ENCODE peak calls at places on chromosomes 1 and 21, in nine cellular contexts. One of them, this sample, is unnamed.

GRCh38 chr1:185646202-185646683 is 87.9 kb upstream of the HMCN1 start:
- DNase-seq in glutamatergic neuron: no peak
- DNase-seq in cardiac fibroblast: peak
- DNase-seq in T-helper 9 cell: no peak
- DNase-seq in fibroblast of the conjunctiva: peak
- DNase-seq in stimulated activated CD8-positive, alpha-beta memory T cell treated with anti-CD3 and anti-CD28 coated beads, Interleukin-15, amount 100 ng/mL, for 1 hour: no peak
- DNase-seq in left cardiac atrium: peak
- DNase-seq in IMR-90: peak
- DNase-seq in smooth muscle cell of the brain vasculature: peak
- DNase-seq in this sample: peak

GRCh38 chr1:53511933-53512806 is 53.0 kb downstream of the DMRTB1 start:
- DNase-seq in glutamatergic neuron: no peak
- DNase-seq in cardiac fibroblast: peak
- DNase-seq in T-helper 9 cell: no peak
- DNase-seq in fibroblast of the conjunctiva: peak
- DNase-seq in stimulated activated CD8-positive, alpha-beta memory T cell treated with anti-CD3 and anti-CD28 coated beads, Interleukin-15, amount 100 ng/mL, for 1 hour: no peak
- DNase-seq in left cardiac atrium: peak
- DNase-seq in IMR-90: peak
- DNase-seq in smooth muscle cell of the brain vasculature: peak
- DNase-seq in this sample: peak

GRCh38 chr1:171610385-171610784 is 11.7 kb upstream of the MYOCOS start:
- DNase-seq in glutamatergic neuron: no peak
- DNase-seq in cardiac fibroblast: peak
- DNase-seq in T-helper 9 cell: no peak
- DNase-seq in fibroblast of the conjunctiva: no peak
- DNase-seq in stimulated activated CD8-positive, alpha-beta memory T cell treated with anti-CD3 and anti-CD28 coated beads, Interleukin-15, amount 100 ng/mL, for 1 hour: no peak
- DNase-seq in left cardiac atrium: no peak
- DNase-seq in IMR-90: peak
- DNase-seq in smooth muscle cell of the brain vasculature: no peak
- DNase-seq in this sample: peak

GRCh38 chr1:35202048-35202719 is 9.2 kb upstream of the SFPQ start:
- DNase-seq in glutamatergic neuron: peak
- DNase-seq in cardiac fibroblast: peak
- DNase-seq in T-helper 9 cell: peak
- DNase-seq in fibroblast of the conjunctiva: peak
- DNase-seq in stimulated activated CD8-positive, alpha-beta memory T cell treated with anti-CD3 and anti-CD28 coated beads, Interleukin-15, amount 100 ng/mL, for 1 hour: peak
- DNase-seq in left cardiac atrium: peak
- DNase-seq in IMR-90: peak
- DNase-seq in smooth muscle cell of the brain vasculature: peak
- DNase-seq in this sample: peak

GRCh38 chr21:34609951-34610549 is 4.9 kb downstream of the RCAN1 start:
- DNase-seq in glutamatergic neuron: no peak
- DNase-seq in cardiac fibroblast: no peak
- DNase-seq in T-helper 9 cell: no peak
- DNase-seq in fibroblast of the conjunctiva: no peak
- DNase-seq in stimulated activated CD8-positive, alpha-beta memory T cell treated with anti-CD3 and anti-CD28 coated beads, Interleukin-15, amount 100 ng/mL, for 1 hour: no peak
- DNase-seq in left cardiac atrium: no peak
- DNase-seq in IMR-90: no peak
- DNase-seq in smooth muscle cell of the brain vasculature: no peak
- DNase-seq in this sample: no peak

GRCh38 chr1:155272466-155273133 is 704 bp downstream of the CLK2 start:
- DNase-seq in glutamatergic neuron: no peak
- DNase-seq in cardiac fibroblast: peak
- DNase-seq in T-helper 9 cell: no peak
- DNase-seq in fibroblast of the conjunctiva: peak
- DNase-seq in stimulated activated CD8-positive, alpha-beta memory T cell treated with anti-CD3 and anti-CD28 coated beads, Interleukin-15, amount 100 ng/mL, for 1 hour: no peak
- DNase-seq in left cardiac atrium: no peak
- DNase-seq in IMR-90: peak
- DNase-seq in smooth muscle cell of the brain vasculature: no peak
- DNase-seq in this sample: peak

GRCh38 chr1:152479792-152480595 is 30.6 kb upstream of the LCE5A start:
- DNase-seq in glutamatergic neuron: peak
- DNase-seq in cardiac fibroblast: peak
- DNase-seq in T-helper 9 cell: peak
- DNase-seq in fibroblast of the conjunctiva: no peak
- DNase-seq in stimulated activated CD8-positive, alpha-beta memory T cell treated with anti-CD3 and anti-CD28 coated beads, Interleukin-15, amount 100 ng/mL, for 1 hour: peak
- DNase-seq in left cardiac atrium: peak
- DNase-seq in IMR-90: peak
- DNase-seq in smooth muscle cell of the brain vasculature: no peak
- DNase-seq in this sample: no peak

GRCh38 chr1:114033219-114033706 is 54.0 kb downstream of the OLFML3 start:
- DNase-seq in glutamatergic neuron: peak
- DNase-seq in cardiac fibroblast: peak
- DNase-seq in T-helper 9 cell: no peak
- DNase-seq in fibroblast of the conjunctiva: no peak
- DNase-seq in stimulated activated CD8-positive, alpha-beta memory T cell treated with anti-CD3 and anti-CD28 coated beads, Interleukin-15, amount 100 ng/mL, for 1 hour: no peak
- DNase-seq in left cardiac atrium: no peak
- DNase-seq in IMR-90: no peak
- DNase-seq in smooth muscle cell of the brain vasculature: no peak
- DNase-seq in this sample: no peak

GRCh38 chr1:167821969-167822685 is 91.8 kb downstream of the ADCY10 start:
- DNase-seq in glutamatergic neuron: no peak
- DNase-seq in cardiac fibroblast: peak
- DNase-seq in T-helper 9 cell: no peak
- DNase-seq in fibroblast of the conjunctiva: no peak
- DNase-seq in stimulated activated CD8-positive, alpha-beta memory T cell treated with anti-CD3 and anti-CD28 coated beads, Interleukin-15, amount 100 ng/mL, for 1 hour: no peak
- DNase-seq in left cardiac atrium: no peak
- DNase-seq in IMR-90: peak
- DNase-seq in smooth muscle cell of the brain vasculature: no peak
- DNase-seq in this sample: no peak

GRCh38 chr1:224774378-224774777 is 155.1 kb upstream of the DNAH14 start:
- DNase-seq in glutamatergic neuron: no peak
- DNase-seq in cardiac fibroblast: no peak
- DNase-seq in T-helper 9 cell: no peak
- DNase-seq in fibroblast of the conjunctiva: no peak
- DNase-seq in stimulated activated CD8-positive, alpha-beta memory T cell treated with anti-CD3 and anti-CD28 coated beads, Interleukin-15, amount 100 ng/mL, for 1 hour: no peak
- DNase-seq in left cardiac atrium: no peak
- DNase-seq in IMR-90: no peak
- DNase-seq in smooth muscle cell of the brain vasculature: no peak
- DNase-seq in this sample: no peak

GRCh38 chr1:226364129-226364899 is 43.6 kb downstream of the PARP1 start:
- DNase-seq in glutamatergic neuron: no peak
- DNase-seq in cardiac fibroblast: peak
- DNase-seq in T-helper 9 cell: no peak
- DNase-seq in fibroblast of the conjunctiva: no peak
- DNase-seq in stimulated activated CD8-positive, alpha-beta memory T cell treated with anti-CD3 and anti-CD28 coated beads, Interleukin-15, amount 100 ng/mL, for 1 hour: no peak
- DNase-seq in left cardiac atrium: peak
- DNase-seq in IMR-90: peak
- DNase-seq in smooth muscle cell of the brain vasculature: no peak
- DNase-seq in this sample: peak

GRCh38 chr1:116498789-116499628 is 71.8 kb downstream of the CD58 start:
- DNase-seq in glutamatergic neuron: peak
- DNase-seq in cardiac fibroblast: peak
- DNase-seq in T-helper 9 cell: peak
- DNase-seq in fibroblast of the conjunctiva: peak
- DNase-seq in stimulated activated CD8-positive, alpha-beta memory T cell treated with anti-CD3 and anti-CD28 coated beads, Interleukin-15, amount 100 ng/mL, for 1 hour: no peak
- DNase-seq in left cardiac atrium: no peak
- DNase-seq in IMR-90: peak
- DNase-seq in smooth muscle cell of the brain vasculature: peak
- DNase-seq in this sample: peak

GRCh38 chr1:56872597-56872996 is 18.0 kb downstream of the C8A start:
- DNase-seq in glutamatergic neuron: no peak
- DNase-seq in cardiac fibroblast: peak
- DNase-seq in T-helper 9 cell: no peak
- DNase-seq in fibroblast of the conjunctiva: no peak
- DNase-seq in stimulated activated CD8-positive, alpha-beta memory T cell treated with anti-CD3 and anti-CD28 coated beads, Interleukin-15, amount 100 ng/mL, for 1 hour: no peak
- DNase-seq in left cardiac atrium: no peak
- DNase-seq in IMR-90: peak
- DNase-seq in smooth muscle cell of the brain vasculature: no peak
- DNase-seq in this sample: no peak

GRCh38 chr21:43352568-43353281 is 74.2 kb downstream of the SIK1 start:
- DNase-seq in glutamatergic neuron: no peak
- DNase-seq in cardiac fibroblast: peak
- DNase-seq in T-helper 9 cell: no peak
- DNase-seq in fibroblast of the conjunctiva: no peak
- DNase-seq in stimulated activated CD8-positive, alpha-beta memory T cell treated with anti-CD3 and anti-CD28 coated beads, Interleukin-15, amount 100 ng/mL, for 1 hour: no peak
- DNase-seq in left cardiac atrium: no peak
- DNase-seq in IMR-90: no peak
- DNase-seq in smooth muscle cell of the brain vasculature: no peak
- DNase-seq in this sample: no peak

GRCh38 chr21:43701936-43702784 is 16.8 kb upstream of the PDXK start:
- DNase-seq in glutamatergic neuron: no peak
- DNase-seq in cardiac fibroblast: no peak
- DNase-seq in T-helper 9 cell: no peak
- DNase-seq in fibroblast of the conjunctiva: no peak
- DNase-seq in stimulated activated CD8-positive, alpha-beta memory T cell treated with anti-CD3 and anti-CD28 coated beads, Interleukin-15, amount 100 ng/mL, for 1 hour: no peak
- DNase-seq in left cardiac atrium: no peak
- DNase-seq in IMR-90: no peak
- DNase-seq in smooth muscle cell of the brain vasculature: no peak
- DNase-seq in this sample: no peak

GRCh38 chr1:30525980-30526651 is 197.3 kb downstream of the MATN1 start:
- DNase-seq in glutamatergic neuron: no peak
- DNase-seq in cardiac fibroblast: peak
- DNase-seq in T-helper 9 cell: no peak
- DNase-seq in fibroblast of the conjunctiva: peak
- DNase-seq in stimulated activated CD8-positive, alpha-beta memory T cell treated with anti-CD3 and anti-CD28 coated beads, Interleukin-15, amount 100 ng/mL, for 1 hour: no peak
- DNase-seq in left cardiac atrium: peak
- DNase-seq in IMR-90: peak
- DNase-seq in smooth muscle cell of the brain vasculature: no peak
- DNase-seq in this sample: peak

GRCh38 chr1:109027841-109028240 is 14.1 kb downstream of the WDR47 start:
- DNase-seq in glutamatergic neuron: no peak
- DNase-seq in cardiac fibroblast: no peak
- DNase-seq in T-helper 9 cell: no peak
- DNase-seq in fibroblast of the conjunctiva: no peak
- DNase-seq in stimulated activated CD8-positive, alpha-beta memory T cell treated with anti-CD3 and anti-CD28 coated beads, Interleukin-15, amount 100 ng/mL, for 1 hour: no peak
- DNase-seq in left cardiac atrium: no peak
- DNase-seq in IMR-90: no peak
- DNase-seq in smooth muscle cell of the brain vasculature: no peak
- DNase-seq in this sample: no peak

GRCh38 chr1:59487335-59488031 is 190.6 kb downstream of the FGGY start:
- DNase-seq in glutamatergic neuron: no peak
- DNase-seq in cardiac fibroblast: peak
- DNase-seq in T-helper 9 cell: no peak
- DNase-seq in fibroblast of the conjunctiva: no peak
- DNase-seq in stimulated activated CD8-positive, alpha-beta memory T cell treated with anti-CD3 and anti-CD28 coated beads, Interleukin-15, amount 100 ng/mL, for 1 hour: no peak
- DNase-seq in left cardiac atrium: no peak
- DNase-seq in IMR-90: peak
- DNase-seq in smooth muscle cell of the brain vasculature: no peak
- DNase-seq in this sample: peak

GRCh38 chr1:20719261-20719660 is 1.5 kb upstream of the KIF17 start:
- DNase-seq in glutamatergic neuron: no peak
- DNase-seq in cardiac fibroblast: no peak
- DNase-seq in T-helper 9 cell: no peak
- DNase-seq in fibroblast of the conjunctiva: no peak
- DNase-seq in stimulated activated CD8-positive, alpha-beta memory T cell treated with anti-CD3 and anti-CD28 coated beads, Interleukin-15, amount 100 ng/mL, for 1 hour: no peak
- DNase-seq in left cardiac atrium: no peak
- DNase-seq in IMR-90: no peak
- DNase-seq in smooth muscle cell of the brain vasculature: no peak
- DNase-seq in this sample: no peak

GRCh38 chr21:42411891-42412635 is 8.4 kb downstream of the UBASH3A start:
- DNase-seq in glutamatergic neuron: peak
- DNase-seq in cardiac fibroblast: no peak
- DNase-seq in T-helper 9 cell: no peak
- DNase-seq in fibroblast of the conjunctiva: no peak
- DNase-seq in stimulated activated CD8-positive, alpha-beta memory T cell treated with anti-CD3 and anti-CD28 coated beads, Interleukin-15, amount 100 ng/mL, for 1 hour: no peak
- DNase-seq in left cardiac atrium: no peak
- DNase-seq in IMR-90: no peak
- DNase-seq in smooth muscle cell of the brain vasculature: no peak
- DNase-seq in this sample: no peak

GRCh38 chr1:208349679-208350330 is 105.6 kb upstream of the PLXNA2 start:
- DNase-seq in glutamatergic neuron: peak
- DNase-seq in cardiac fibroblast: no peak
- DNase-seq in T-helper 9 cell: no peak
- DNase-seq in fibroblast of the conjunctiva: no peak
- DNase-seq in stimulated activated CD8-positive, alpha-beta memory T cell treated with anti-CD3 and anti-CD28 coated beads, Interleukin-15, amount 100 ng/mL, for 1 hour: no peak
- DNase-seq in left cardiac atrium: no peak
- DNase-seq in IMR-90: no peak
- DNase-seq in smooth muscle cell of the brain vasculature: no peak
- DNase-seq in this sample: no peak

GRCh38 chr1:53541761-53542550 is 82.8 kb downstream of the DMRTB1 start:
- DNase-seq in glutamatergic neuron: peak
- DNase-seq in cardiac fibroblast: peak
- DNase-seq in T-helper 9 cell: no peak
- DNase-seq in fibroblast of the conjunctiva: peak
- DNase-seq in stimulated activated CD8-positive, alpha-beta memory T cell treated with anti-CD3 and anti-CD28 coated beads, Interleukin-15, amount 100 ng/mL, for 1 hour: no peak
- DNase-seq in left cardiac atrium: peak
- DNase-seq in IMR-90: peak
- DNase-seq in smooth muscle cell of the brain vasculature: no peak
- DNase-seq in this sample: peak

GRCh38 chr1:158087320-158087927 is 93.3 kb upstream of the CD1D start:
- DNase-seq in glutamatergic neuron: peak
- DNase-seq in cardiac fibroblast: peak
- DNase-seq in T-helper 9 cell: no peak
- DNase-seq in fibroblast of the conjunctiva: peak
- DNase-seq in stimulated activated CD8-positive, alpha-beta memory T cell treated with anti-CD3 and anti-CD28 coated beads, Interleukin-15, amount 100 ng/mL, for 1 hour: no peak
- DNase-seq in left cardiac atrium: peak
- DNase-seq in IMR-90: peak
- DNase-seq in smooth muscle cell of the brain vasculature: peak
- DNase-seq in this sample: peak

GRCh38 chr1:87968259-87968955 is 639.7 kb downstream of the LMO4 start:
- DNase-seq in glutamatergic neuron: no peak
- DNase-seq in cardiac fibroblast: peak
- DNase-seq in T-helper 9 cell: no peak
- DNase-seq in fibroblast of the conjunctiva: no peak
- DNase-seq in stimulated activated CD8-positive, alpha-beta memory T cell treated with anti-CD3 and anti-CD28 coated beads, Interleukin-15, amount 100 ng/mL, for 1 hour: no peak
- DNase-seq in left cardiac atrium: peak
- DNase-seq in IMR-90: peak
- DNase-seq in smooth muscle cell of the brain vasculature: no peak
- DNase-seq in this sample: peak

GRCh38 chr1:160708821-160709220 is 2.8 kb downstream of the CD48 start:
- DNase-seq in glutamatergic neuron: no peak
- DNase-seq in cardiac fibroblast: no peak
- DNase-seq in T-helper 9 cell: no peak
- DNase-seq in fibroblast of the conjunctiva: no peak
- DNase-seq in stimulated activated CD8-positive, alpha-beta memory T cell treated with anti-CD3 and anti-CD28 coated beads, Interleukin-15, amount 100 ng/mL, for 1 hour: no peak
- DNase-seq in left cardiac atrium: no peak
- DNase-seq in IMR-90: no peak
- DNase-seq in smooth muscle cell of the brain vasculature: no peak
- DNase-seq in this sample: no peak